ENCODE peak calls at places on chromosome X, in five cellular contexts. K, C, J, U and O are unnamed samples.

GRCh38 chrX:66684196-66684595 is 45.3 kb upstream of the EDA2R start:
- DNase-seq in K (no peak), C (no peak), J (no peak), U (peak), O (no peak)

GRCh38 chrX:96987228-96987627 is 103.5 kb downstream of the RPA4 start:
- DNase-seq in K (peak), C (peak), J (no peak), U (peak), O (peak)

GRCh38 chrX:37785569-37785968 is 5.7 kb downstream of the CYBB start:
- DNase-seq in K (no peak), C (no peak), J (no peak), U (no peak), O (peak)

GRCh38 chrX:35919536-35920309 is at the start of gene CFAP47:
- DNase-seq in K (no peak), C (peak), J (no peak), U (no peak), O (peak)

GRCh38 chrX:48769230-48769629 is 7.7 kb downstream of the GLOD5 start:
- DNase-seq in K (no peak), C (no peak), J (no peak), U (no peak), O (no peak)

GRCh38 chrX:136710324-136710951 is 62.5 kb downstream of the CD40LG start:
- DNase-seq in K (peak), C (peak), J (no peak), U (peak), O (peak)

GRCh38 chrX:152428089-152428488 is 23.0 kb downstream of the GABRA3 start:
- DNase-seq in K (no peak), C (no peak), J (no peak), U (no peak), O (peak)

GRCh38 chrX:74453178-74453577 is 31.9 kb downstream of the SLC16A2 start:
- DNase-seq in K (no peak), C (no peak), J (no peak), U (no peak), O (no peak)

GRCh38 chrX:42739258-42739657 is 38.7 kb downstream of the PPP1R2C start:
- DNase-seq in K (no peak), C (peak), J (no peak), U (peak), O (no peak)

GRCh38 chrX:107686792-107687191 is 58.5 kb downstream of the PRPS1 start:
- DNase-seq in K (peak), C (peak), J (no peak), U (peak), O (peak)

GRCh38 chrX:151815461-151815860 is 80.9 kb downstream of the CNGA2 start:
- DNase-seq in K (no peak), C (peak), J (no peak), U (peak), O (peak)

GRCh38 chrX:40174594-40175415 is 77.0 kb upstream of the BCOR start:
- DNase-seq in K (no peak), C (peak), J (no peak), U (peak), O (peak)

GRCh38 chrX:63743596-63743995 is 41.4 kb downstream of the ARHGEF9 start:
- DNase-seq in K (no peak), C (no peak), J (no peak), U (no peak), O (no peak)

GRCh38 chrX:53186363-53186762 is 38.6 kb downstream of the KDM5C start:
- DNase-seq in K (peak), C (peak), J (no peak), U (no peak), O (no peak)

GRCh38 chrX:40952855-40953254 is 132.4 kb upstream of the USP9X start:
- DNase-seq in K (peak), C (peak), J (no peak), U (peak), O (peak)

GRCh38 chrX:17654116-17654515 is 83.2 kb upstream of the SCML1 start:
- DNase-seq in K (no peak), C (no peak), J (no peak), U (no peak), O (no peak)

GRCh38 chrX:74535633-74536141 is 78.7 kb downstream of the RLIM start:
- DNase-seq in K (peak), C (peak), J (no peak), U (peak), O (peak)

GRCh38 chrX:140298946-140299345 is 205.9 kb downstream of the SOX3 start:
- DNase-seq in K (no peak), C (no peak), J (no peak), U (no peak), O (peak)

GRCh38 chrX:57902633-57903032 is 7.6 kb downstream of the ZXDA start:
- DNase-seq in K (no peak), C (no peak), J (no peak), U (no peak), O (no peak)

GRCh38 chrX:9907645-9908387 is 59.3 kb upstream of the CLDN34 start:
- DNase-seq in K (peak), C (peak), J (no peak), U (peak), O (peak)

GRCh38 chrX:23726196-23726595 is 16.9 kb downstream of the ACOT9 start:
- DNase-seq in K (no peak), C (no peak), J (no peak), U (no peak), O (no peak)

GRCh38 chrX:6432211-6432610 is 102.7 kb downstream of the VCX3A start:
- DNase-seq in K (no peak), C (no peak), J (no peak), U (no peak), O (no peak)

GRCh38 chrX:74118503-74118902 is 185.5 kb upstream of the ZCCHC13 start:
- DNase-seq in K (no peak), C (no peak), J (no peak), U (no peak), O (no peak)

GRCh38 chrX:11913001-11913400 is 155.0 kb downstream of the MSL3 start:
- DNase-seq in K (no peak), C (no peak), J (no peak), U (peak), O (no peak)

GRCh38 chrX:50697691-50698090 is 116.3 kb downstream of the SHROOM4 start:
- DNase-seq in K (peak), C (peak), J (peak), U (peak), O (peak)

GRCh38 chrX:131901581-131901980 is 121.5 kb upstream of the STK26 start:
- DNase-seq in K (no peak), C (no peak), J (no peak), U (no peak), O (no peak)

GRCh38 chrX:120015145-120016067 is 62.1 kb downstream of the RHOXF2B start:
- DNase-seq in K (no peak), C (no peak), J (no peak), U (no peak), O (no peak)

GRCh38 chrX:133290076-133290475 is 71.9 kb upstream of the TFDP3 start:
- DNase-seq in K (peak), C (peak), J (no peak), U (no peak), O (peak)

GRCh38 chrX:104173841-104174240 is 7.6 kb downstream of the FAM199X start:
- DNase-seq in K (no peak), C (no peak), J (no peak), U (no peak), O (no peak)

GRCh38 chrX:13383907-13384306 is 64.1 kb upstream of the ATXN3L start:
- DNase-seq in K (no peak), C (no peak), J (no peak), U (no peak), O (no peak)

GRCh38 chrX:83916525-83916924 is 55.6 kb downstream of the CYLC1 start:
- DNase-seq in K (peak), C (peak), J (no peak), U (peak), O (no peak)

GRCh38 chrX:130543603-130544002 is 141.8 kb downstream of the RBMX2 start:
- DNase-seq in K (no peak), C (no peak), J (no peak), U (no peak), O (no peak)

GRCh38 chrX:132068405-132068804 is 45.3 kb downstream of the STK26 start:
- DNase-seq in K (no peak), C (no peak), J (no peak), U (no peak), O (no peak)

GRCh38 chrX:3788494-3789233 is 75.2 kb upstream of the PRKX start:
- DNase-seq in K (no peak), C (no peak), J (no peak), U (no peak), O (no peak)
- H3K4me3 ChIP-seq in K (no peak), C (no peak), J (no peak), U (no peak), O (no peak)

GRCh38 chrX:22698151-22698550 is 301.6 kb upstream of the DDX53 start:
- DNase-seq in K (no peak), C (no peak), J (no peak), U (no peak), O (no peak)

GRCh38 chrX:22699591-22700091 is 300.1 kb upstream of the DDX53 start:
- DNase-seq in K (peak), C (peak), J (no peak), U (peak), O (peak)
- TF ChIP-seq CTCF in K (no peak), C (no peak), J (no peak), U (no peak), O (no peak)

GRCh38 chrX:31609130-31609529 is 537.3 kb upstream of the FTHL17 start:
- DNase-seq in K (peak), C (peak), J (peak), U (peak), O (peak)
- H3K4me3 ChIP-seq in K (no peak), C (no peak), J (no peak), U (no peak), O (no peak)

GRCh38 chrX:19708683-19709082 is 178.7 kb downstream of the SH3KBP1 start:
- DNase-seq in K (no peak), C (no peak), J (no peak), U (no peak), O (no peak)
- TF ChIP-seq CTCF in K (no peak), C (no peak), J (no peak), U (no peak), O (no peak)

GRCh38 chrX:2967998-2968909 is 38.1 kb upstream of the ARSH start:
- DNase-seq in K (peak), C (peak), J (no peak), U (peak), O (peak)
- H3K4me3 ChIP-seq in K (no peak), C (peak), J (peak), U (no peak), O (peak)

DNA sequence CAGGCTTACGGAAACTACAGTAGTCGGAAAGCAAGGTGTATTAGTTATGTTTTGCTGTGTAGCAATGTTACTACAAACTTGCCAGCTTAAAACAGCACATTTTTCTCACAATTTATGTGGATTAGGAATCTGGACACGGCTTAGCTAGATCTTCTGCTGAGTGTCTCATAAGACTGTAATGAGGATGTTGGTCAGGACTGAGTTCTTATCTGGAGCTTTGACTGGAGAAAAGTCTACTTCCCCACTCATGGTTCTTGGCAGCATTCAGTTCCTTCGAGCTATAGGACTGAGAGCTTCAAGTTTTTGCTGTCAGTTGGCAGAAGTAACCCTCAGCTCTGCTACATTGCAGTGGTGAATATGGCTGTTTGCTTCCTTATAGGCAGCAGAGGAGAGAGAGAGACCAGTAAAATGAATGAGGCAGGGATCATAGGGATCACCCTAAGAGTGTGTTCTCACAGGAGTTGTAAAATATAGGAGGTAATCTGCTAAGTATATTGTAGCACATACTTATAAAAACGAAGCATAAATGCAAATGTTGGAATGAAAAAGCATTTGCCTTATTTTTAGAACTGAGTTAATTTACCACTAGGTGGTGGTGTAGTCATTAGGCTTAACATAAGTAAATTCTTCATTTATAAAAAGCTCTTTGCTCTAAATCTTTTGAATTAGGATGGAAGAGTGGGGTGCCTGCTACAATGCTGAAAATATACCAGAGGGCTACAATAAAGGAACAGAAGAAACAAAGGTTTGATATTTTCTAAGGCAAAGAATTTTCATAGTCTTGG is 38.6 kb downstream of the ALG13 start:
- DNase-seq in K (peak), C (peak), J (no peak), U (peak), O (peak)
- TF ChIP-seq CTCF in K (peak), C (peak), J (peak), U (peak), O (peak)